ENCODE peak calls at places on chromosomes 11 and 22, in nine cellular contexts. One of them, this sample, is unnamed.

GRCh38 chr22:34808618-34809017 is 257.3 kb upstream of the ISX start:
- DNase-seq in H9: no peak
- DNase-seq in GM13977: no peak
- DNase-seq in GM12865: no peak
- DNase-seq in GM20000: no peak
- DNase-seq in Peyer's patch: no peak
- DNase-seq in heart left ventricle: no peak
- DNase-seq in HFFc6: no peak
- DNase-seq in PC-3: no peak
- DNase-seq in this sample: no peak

GRCh38 chr11:114315749-114316368 is 19.7 kb downstream of the NNMT start:
- DNase-seq in H9: no peak
- DNase-seq in GM13977: no peak
- DNase-seq in GM12865: no peak
- DNase-seq in GM20000: no peak
- DNase-seq in Peyer's patch: no peak
- DNase-seq in heart left ventricle: no peak
- DNase-seq in HFFc6: no peak
- DNase-seq in PC-3: peak; percentile 94
- DNase-seq in this sample: no peak

GRCh38 chr11:8408151-8408930 is 144.7 kb upstream of the LMO1 start:
- DNase-seq in H9: no peak
- DNase-seq in GM13977: no peak
- DNase-seq in GM12865: no peak
- DNase-seq in GM20000: no peak
- DNase-seq in Peyer's patch: no peak
- DNase-seq in heart left ventricle: no peak
- DNase-seq in HFFc6: no peak
- DNase-seq in PC-3: no peak
- DNase-seq in this sample: no peak

GRCh38 chr11:62193954-62194353 is 3.9 kb downstream of the SCGB1D1 start:
- DNase-seq in H9: peak; percentile 64
- DNase-seq in GM13977: no peak
- DNase-seq in GM12865: no peak
- DNase-seq in GM20000: no peak
- DNase-seq in Peyer's patch: no peak
- DNase-seq in heart left ventricle: no peak
- DNase-seq in HFFc6: no peak
- DNase-seq in PC-3: peak; percentile 32
- DNase-seq in this sample: no peak

GRCh38 chr11:64372802-64373597 is 14.0 kb downstream of the RPS6KA4 start:
- DNase-seq in H9: peak; percentile 95
- DNase-seq in GM13977: no peak
- DNase-seq in GM12865: no peak
- DNase-seq in GM20000: no peak
- DNase-seq in Peyer's patch: no peak
- DNase-seq in heart left ventricle: no peak
- DNase-seq in HFFc6: peak; percentile 8
- DNase-seq in PC-3: peak; percentile 52
- DNase-seq in this sample: no peak

GRCh38 chr22:37255558-37256006 is 11.5 kb upstream of the RAC2 start:
- DNase-seq in H9: no peak
- DNase-seq in GM13977: no peak
- DNase-seq in GM12865: no peak
- DNase-seq in GM20000: no peak
- DNase-seq in Peyer's patch: no peak
- DNase-seq in heart left ventricle: no peak
- DNase-seq in HFFc6: no peak
- DNase-seq in PC-3: no peak
- DNase-seq in this sample: no peak

GRCh38 chr22:27306771-27307170 is 494.8 kb downstream of the MN1 start:
- DNase-seq in H9: no peak
- DNase-seq in GM13977: no peak
- DNase-seq in GM12865: no peak
- DNase-seq in GM20000: no peak
- DNase-seq in Peyer's patch: no peak
- DNase-seq in heart left ventricle: no peak
- DNase-seq in HFFc6: no peak
- DNase-seq in PC-3: no peak
- DNase-seq in this sample: no peak

GRCh38 chr11:839875-840617 is 2.3 kb downstream of the POLR2L start:
- DNase-seq in H9: no peak
- DNase-seq in GM13977: no peak
- DNase-seq in GM12865: no peak
- DNase-seq in GM20000: no peak
- DNase-seq in Peyer's patch: peak; percentile 46
- DNase-seq in heart left ventricle: no peak
- DNase-seq in HFFc6: no peak
- DNase-seq in PC-3: peak; percentile 28
- DNase-seq in this sample: no peak

GRCh38 chr11:133228406-133229330 is 303.6 kb downstream of the OPCML start:
- DNase-seq in H9: peak; percentile 88
- DNase-seq in GM13977: no peak
- DNase-seq in GM12865: no peak
- DNase-seq in GM20000: no peak
- DNase-seq in Peyer's patch: no peak
- DNase-seq in heart left ventricle: no peak
- DNase-seq in HFFc6: no peak
- DNase-seq in PC-3: no peak
- DNase-seq in this sample: no peak

GRCh38 chr22:48905206-48905975 is 922.3 kb downstream of the BRD1 start:
- DNase-seq in H9: no peak
- DNase-seq in GM13977: no peak
- DNase-seq in GM12865: no peak
- DNase-seq in GM20000: no peak
- DNase-seq in Peyer's patch: no peak
- DNase-seq in heart left ventricle: no peak
- DNase-seq in HFFc6: no peak
- DNase-seq in PC-3: no peak
- DNase-seq in this sample: no peak

GRCh38 chr11:123239371-123240150 is 44.5 kb upstream of the CLMP start:
- DNase-seq in H9: no peak
- DNase-seq in GM13977: no peak
- DNase-seq in GM12865: no peak
- DNase-seq in GM20000: no peak
- DNase-seq in Peyer's patch: no peak
- DNase-seq in heart left ventricle: no peak
- DNase-seq in HFFc6: peak; percentile 72
- DNase-seq in PC-3: peak; percentile 64
- DNase-seq in this sample: no peak

GRCh38 chr11:14190992-14191773 is 167.8 kb downstream of the RRAS2 start:
- DNase-seq in H9: no peak
- DNase-seq in GM13977: no peak
- DNase-seq in GM12865: no peak
- DNase-seq in GM20000: no peak
- DNase-seq in Peyer's patch: no peak
- DNase-seq in heart left ventricle: no peak
- DNase-seq in HFFc6: no peak
- DNase-seq in PC-3: no peak
- DNase-seq in this sample: no peak

GRCh38 chr11:16059332-16059731 is 297.0 kb downstream of the SOX6 start:
- DNase-seq in H9: no peak
- DNase-seq in GM13977: no peak
- DNase-seq in GM12865: no peak
- DNase-seq in GM20000: no peak
- DNase-seq in Peyer's patch: no peak
- DNase-seq in heart left ventricle: no peak
- DNase-seq in HFFc6: no peak
- DNase-seq in PC-3: no peak
- DNase-seq in this sample: no peak

GRCh38 chr11:662689-663274 is 25.7 kb downstream of the DRD4 start:
- DNase-seq in H9: peak; percentile 76
- DNase-seq in GM13977: peak; percentile 83
- DNase-seq in GM12865: peak; percentile 63
- DNase-seq in GM20000: peak; percentile 84
- DNase-seq in Peyer's patch: peak; percentile 84
- DNase-seq in heart left ventricle: peak; percentile 59
- DNase-seq in HFFc6: peak; percentile 28
- DNase-seq in PC-3: peak; percentile 54
- DNase-seq in this sample: peak; percentile 75

GRCh38 chr11:122150484-122151124 is 34.6 kb upstream of the BLID start:
- DNase-seq in H9: no peak
- DNase-seq in GM13977: no peak
- DNase-seq in GM12865: no peak
- DNase-seq in GM20000: no peak
- DNase-seq in Peyer's patch: no peak
- DNase-seq in heart left ventricle: no peak
- DNase-seq in HFFc6: no peak
- DNase-seq in PC-3: peak; percentile 83
- DNase-seq in this sample: no peak

GRCh38 chr22:29630180-29630498 is 26.7 kb downstream of the NF2 start:
- DNase-seq in H9: no peak
- DNase-seq in GM13977: no peak
- DNase-seq in GM12865: no peak
- DNase-seq in GM20000: no peak
- DNase-seq in Peyer's patch: no peak
- DNase-seq in heart left ventricle: no peak
- DNase-seq in HFFc6: no peak
- DNase-seq in PC-3: no peak
- DNase-seq in this sample: no peak

GRCh38 chr11:44624761-44625221 is 59.3 kb downstream of the CD82 start:
- DNase-seq in H9: no peak
- DNase-seq in GM13977: no peak
- DNase-seq in GM12865: no peak
- DNase-seq in GM20000: no peak
- DNase-seq in Peyer's patch: no peak
- DNase-seq in heart left ventricle: peak; percentile 9
- DNase-seq in HFFc6: no peak
- DNase-seq in PC-3: no peak
- DNase-seq in this sample: peak; percentile 9

GRCh38 chr22:19620742-19621371 is 93.4 kb upstream of the SEPTIN5 start:
- DNase-seq in H9: no peak
- DNase-seq in GM13977: no peak
- DNase-seq in GM12865: no peak
- DNase-seq in GM20000: no peak
- DNase-seq in Peyer's patch: no peak
- DNase-seq in heart left ventricle: peak; percentile 32
- DNase-seq in HFFc6: no peak
- DNase-seq in PC-3: no peak
- DNase-seq in this sample: no peak

GRCh38 chr11:612201-612960 is 3.4 kb downstream of the IRF7 start:
- DNase-seq in H9: peak; percentile 68
- DNase-seq in GM13977: no peak
- DNase-seq in GM12865: peak; percentile 64
- DNase-seq in GM20000: no peak
- DNase-seq in Peyer's patch: peak; percentile 89
- DNase-seq in heart left ventricle: no peak
- DNase-seq in HFFc6: no peak
- DNase-seq in PC-3: peak; percentile 53
- DNase-seq in this sample: no peak

GRCh38 chr22:22830957-22831688 is 56.5 kb upstream of the IGLL5 start:
- DNase-seq in H9: no peak
- DNase-seq in GM13977: no peak
- DNase-seq in GM12865: no peak
- DNase-seq in GM20000: no peak
- DNase-seq in Peyer's patch: no peak
- DNase-seq in heart left ventricle: no peak
- DNase-seq in HFFc6: no peak
- DNase-seq in PC-3: no peak
- DNase-seq in this sample: no peak

GRCh38 chr11:63573881-63574855 is 11.0 kb upstream of the PLAAT2 start:
- DNase-seq in H9: peak; percentile 31
- DNase-seq in GM13977: no peak
- DNase-seq in GM12865: peak; percentile 80
- DNase-seq in GM20000: peak; percentile 32
- DNase-seq in Peyer's patch: peak; percentile 89
- DNase-seq in heart left ventricle: peak; percentile 46
- DNase-seq in HFFc6: peak; percentile 48
- DNase-seq in PC-3: no peak
- DNase-seq in this sample: peak; percentile 26

GRCh38 chr11:21556936-21557335 is 635.9 kb upstream of the ANO5 start:
- DNase-seq in H9: no peak
- DNase-seq in GM13977: no peak
- DNase-seq in GM12865: no peak
- DNase-seq in GM20000: no peak
- DNase-seq in Peyer's patch: no peak
- DNase-seq in heart left ventricle: no peak
- DNase-seq in HFFc6: no peak
- DNase-seq in PC-3: no peak
- DNase-seq in this sample: no peak

GRCh38 chr22:33271390-33272161 is 213.4 kb upstream of the SYN3 start:
- DNase-seq in H9: no peak
- DNase-seq in GM13977: peak; percentile 64
- DNase-seq in GM12865: peak; percentile 87
- DNase-seq in GM20000: peak; percentile 56
- DNase-seq in Peyer's patch: peak; percentile 51
- DNase-seq in heart left ventricle: peak; percentile 63
- DNase-seq in HFFc6: no peak
- DNase-seq in PC-3: no peak
- DNase-seq in this sample: peak; percentile 57
- TF ChIP-seq CTCF in H9: no peak
- TF ChIP-seq CTCF in GM13977: no peak
- TF ChIP-seq CTCF in GM12865: no peak
- TF ChIP-seq CTCF in GM20000: no peak
- TF ChIP-seq CTCF in Peyer's patch: no peak
- TF ChIP-seq CTCF in heart left ventricle: no peak
- TF ChIP-seq CTCF in HFFc6: no peak
- TF ChIP-seq CTCF in PC-3: no peak
- TF ChIP-seq CTCF in this sample: no peak

DNA sequence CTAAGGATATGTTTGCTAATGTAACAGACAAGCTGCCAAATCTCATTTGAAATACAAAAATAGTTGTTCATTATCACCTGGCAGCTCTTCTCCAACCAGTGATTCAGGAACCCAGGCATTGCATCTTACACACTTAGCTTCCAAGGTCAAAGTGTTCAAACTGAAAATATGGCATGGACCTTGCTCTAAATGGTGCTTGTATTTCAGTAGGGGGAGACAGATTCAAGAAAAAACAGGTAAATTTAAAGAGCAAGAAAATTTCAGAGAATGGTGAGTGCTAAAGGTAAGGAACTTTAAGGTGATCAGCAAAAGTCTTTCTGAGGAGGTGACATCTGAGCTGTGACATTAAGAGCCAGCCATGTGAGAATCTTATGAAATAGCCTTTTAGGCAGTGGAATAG is 82.8 kb upstream of the E2F8 start:
- DNase-seq in H9: no peak
- DNase-seq in GM13977: no peak
- DNase-seq in GM12865: no peak
- DNase-seq in GM20000: no peak
- DNase-seq in Peyer's patch: no peak
- DNase-seq in heart left ventricle: no peak
- DNase-seq in HFFc6: no peak
- DNase-seq in PC-3: peak; percentile 26
- DNase-seq in this sample: no peak
- TF ChIP-seq CTCF in H9: peak; percentile 31
- TF ChIP-seq CTCF in GM13977: peak; percentile 41
- TF ChIP-seq CTCF in GM12865: peak; percentile 23
- TF ChIP-seq CTCF in GM20000: no peak
- TF ChIP-seq CTCF in Peyer's patch: no peak
- TF ChIP-seq CTCF in heart left ventricle: peak; percentile 17
- TF ChIP-seq CTCF in HFFc6: peak; percentile 46
- TF ChIP-seq CTCF in PC-3: peak; percentile 63
- TF ChIP-seq CTCF in this sample: peak; percentile 32

GRCh38 chr22:17060126-17060525 is 24.7 kb upstream of the IL17RA start:
- DNase-seq in H9: no peak
- DNase-seq in GM13977: no peak
- DNase-seq in GM12865: no peak
- DNase-seq in GM20000: no peak
- DNase-seq in Peyer's patch: no peak
- DNase-seq in heart left ventricle: no peak
- DNase-seq in HFFc6: no peak
- DNase-seq in PC-3: no peak
- DNase-seq in this sample: no peak
- TF ChIP-seq CTCF in H9: peak; percentile 37
- TF ChIP-seq CTCF in GM13977: no peak
- TF ChIP-seq CTCF in GM12865: no peak
- TF ChIP-seq CTCF in GM20000: no peak
- TF ChIP-seq CTCF in Peyer's patch: no peak
- TF ChIP-seq CTCF in heart left ventricle: no peak
- TF ChIP-seq CTCF in HFFc6: no peak
- TF ChIP-seq CTCF in PC-3: no peak
- TF ChIP-seq CTCF in this sample: no peak

GRCh38 chr11:31798057-31799035 is 12.8 kb downstream of the PAX6 start:
- DNase-seq in H9: peak; percentile 89
- DNase-seq in GM13977: peak; percentile 81
- DNase-seq in GM12865: peak; percentile 58
- DNase-seq in GM20000: peak; percentile 66
- DNase-seq in Peyer's patch: no peak
- DNase-seq in heart left ventricle: peak; percentile 16
- DNase-seq in HFFc6: no peak
- DNase-seq in PC-3: no peak
- DNase-seq in this sample: peak; percentile 64
- TF ChIP-seq CTCF in H9: peak; percentile 70
- TF ChIP-seq CTCF in GM13977: peak; percentile 61
- TF ChIP-seq CTCF in GM12865: peak; percentile 35
- TF ChIP-seq CTCF in GM20000: peak; percentile 11
- TF ChIP-seq CTCF in Peyer's patch: no peak
- TF ChIP-seq CTCF in heart left ventricle: peak; percentile 23
- TF ChIP-seq CTCF in HFFc6: peak; percentile 56
- TF ChIP-seq CTCF in PC-3: no peak
- TF ChIP-seq CTCF in this sample: peak; percentile 47